ENCODE peak calls at places on chromosomes 6 and 20, in eight cellular contexts. W is dorsolateral prefrontal cortex; Q is GM23248; N is mucosa of gallbladder; Z is astrocyte of the hippocampus; Y is DMS79 treated with DMSO at 0.1 percent for 48 hours; B is cardiac fibroblast; F is stimulated activated CD4-positive, alpha-beta T cell treated with anti-CD3 and anti-CD28 coated beads, Interleukin-12 subunit alpha, Interleukin-12 subunit beta, amount 100 ng/mL, for 48 hours. O is an unnamed sample.

GRCh38 chr6:168004945-168005344 is 7.5 kb downstream of the KIF25 start:
- DNase-seq in W (no peak), Q (no peak), N (no peak), Z (no peak), Y (no peak), B (no peak), F (no peak), O (no peak)

GRCh38 chr20:38200646-38201045 is 35.6 kb upstream of the TGM2 start:
- DNase-seq in W (no peak), Q (no peak), N (no peak), Z (no peak), Y (no peak), B (no peak), F (no peak), O (no peak)

GRCh38 chr20:8223096-8223870 is 91.2 kb downstream of the PLCB1 start:
- DNase-seq in W (no peak), Q (peak; percentile 75), N (no peak), Z (peak; percentile 81), Y (no peak), B (peak; percentile 87), F (no peak), O (peak; percentile 13)

GRCh38 chr6:7479801-7480266 is 61.6 kb upstream of the DSP start:
- DNase-seq in W (no peak), Q (peak; percentile 87), N (peak; percentile 57), Z (peak; percentile 24), Y (peak; percentile 64), B (peak; percentile 83), F (no peak), O (peak; percentile 96)

GRCh38 chr20:14245368-14245970 is 91.9 kb downstream of the FLRT3 start:
- DNase-seq in W (no peak), Q (peak; percentile 59), N (peak; percentile 21), Z (peak; percentile 49), Y (no peak), B (peak; percentile 57), F (no peak), O (peak; percentile 25)

GRCh38 chr6:35168461-35168861 is 27.3 kb upstream of the TCP11 start:
- DNase-seq in W (no peak), Q (no peak), N (no peak), Z (peak; percentile 60), Y (peak; percentile 91), B (no peak), F (no peak), O (no peak)

GRCh38 chr20:64176548-64177419 is 12.5 kb downstream of the MYT1 start:
- DNase-seq in W (peak; percentile 70), Q (no peak), N (no peak), Z (no peak), Y (no peak), B (no peak), F (no peak), O (no peak)

GRCh38 chr6:140475086-140475485 is 1100.6 kb upstream of the CITED2 start:
- DNase-seq in W (no peak), Q (peak; percentile 4), N (no peak), Z (peak; percentile 47), Y (no peak), B (peak; percentile 22), F (no peak), O (peak; percentile 82)

GRCh38 chr6:44917430-44917829 is 410.7 kb upstream of the RUNX2 start:
- DNase-seq in W (no peak), Q (no peak), N (no peak), Z (no peak), Y (no peak), B (no peak), F (no peak), O (peak; percentile 30)

GRCh38 chr6:143647712-143648111 is 30.1 kb upstream of the PHACTR2 start:
- DNase-seq in W (no peak), Q (no peak), N (no peak), Z (no peak), Y (no peak), B (no peak), F (no peak), O (no peak)

GRCh38 chr6:72522735-72523141 is 99.1 kb upstream of the KCNQ5 start:
- DNase-seq in W (no peak), Q (no peak), N (no peak), Z (no peak), Y (peak; percentile 8), B (no peak), F (no peak), O (no peak)

GRCh38 chr6:71139249-71139648 is 149.4 kb upstream of the OGFRL1 start:
- DNase-seq in W (no peak), Q (no peak), N (no peak), Z (peak; percentile 81), Y (no peak), B (no peak), F (no peak), O (peak; percentile 92)

GRCh38 chr6:40395066-40395697 is 192.0 kb downstream of the LRFN2 start:
- DNase-seq in W (no peak), Q (peak; percentile 42), N (no peak), Z (no peak), Y (no peak), B (no peak), F (no peak), O (no peak)

GRCh38 chr20:63234693-63235398 is 859 bp upstream of the BIRC7 start:
- DNase-seq in W (no peak), Q (peak; percentile 36), N (no peak), Z (peak; percentile 59), Y (peak; percentile 67), B (peak; percentile 25), F (no peak), O (no peak)

GRCh38 chr6:85136310-85136709 is 313.6 kb upstream of the NT5E start:
- DNase-seq in W (no peak), Q (no peak), N (no peak), Z (no peak), Y (no peak), B (no peak), F (no peak), O (no peak)

GRCh38 chr6:24960991-24961475 is 25.3 kb upstream of the RIPOR2 start:
- DNase-seq in W (no peak), Q (no peak), N (no peak), Z (no peak), Y (peak; percentile 53), B (no peak), F (no peak), O (no peak)

GRCh38 chr20:24502184-24502583 is 32.8 kb downstream of the SYNDIG1 start:
- DNase-seq in W (peak; percentile 85), Q (peak; percentile 99), N (peak; percentile 65), Z (peak; percentile 54), Y (no peak), B (peak; percentile 67), F (no peak), O (no peak)

GRCh38 chr20:25319241-25320034 is 71.2 kb downstream of the ABHD12 start:
- DNase-seq in W (peak; percentile 38), Q (no peak), N (no peak), Z (no peak), Y (peak; percentile 70), B (no peak), F (no peak), O (no peak)

GRCh38 chr6:31125162-31125561 is 4.9 kb upstream of the CDSN start:
- DNase-seq in W (no peak), Q (peak; percentile 66), N (peak; percentile 73), Z (peak; percentile 66), Y (no peak), B (peak; percentile 78), F (no peak), O (peak; percentile 80)

GRCh38 chr6:113979930-113980329 is 9.0 kb upstream of the HDAC2 start:
- DNase-seq in W (no peak), Q (no peak), N (no peak), Z (no peak), Y (no peak), B (no peak), F (no peak), O (no peak)

GRCh38 chr6:33856034-33856590 is 52.3 kb upstream of the MLN start:
- DNase-seq in W (no peak), Q (no peak), N (no peak), Z (no peak), Y (no peak), B (no peak), F (no peak), O (no peak)